ENCODE peak calls at places on chromosomes 6 and 20, in seven cellular contexts. One of them, this sample, is unnamed. For H3K4me1, the result is how much of the 10 kb centered on the place peaks cover.

GRCh38 chr20:8854566-8854965 is 214.3 kb upstream of the PLCB4 start:
- DNase-seq in HCT116: no peak
- DNase-seq in SK-N-SH: no peak
- DNase-seq in HepG2: no peak
- DNase-seq in GM12878: no peak
- DNase-seq in H1: no peak
- DNase-seq in K562: peak
- DNase-seq in this sample: peak

GRCh38 chr20:3808141-3808479 is 12.0 kb downstream of the CDC25B start:
- DNase-seq in HCT116: peak
- DNase-seq in SK-N-SH: no peak
- DNase-seq in HepG2: peak
- DNase-seq in GM12878: no peak
- DNase-seq in H1: no peak
- DNase-seq in K562: no peak
- DNase-seq in this sample: peak

GRCh38 chr6:108742041-108742440 is 106.2 kb upstream of the ARMC2 start:
- DNase-seq in HCT116: no peak
- DNase-seq in SK-N-SH: no peak
- DNase-seq in HepG2: no peak
- DNase-seq in GM12878: no peak
- DNase-seq in H1: no peak
- DNase-seq in K562: no peak
- DNase-seq in this sample: no peak

GRCh38 chr20:41149679-41150131 is 12.4 kb downstream of the PLCG1 start:
- DNase-seq in HCT116: peak
- DNase-seq in SK-N-SH: no peak
- DNase-seq in HepG2: peak
- DNase-seq in GM12878: no peak
- DNase-seq in H1: no peak
- DNase-seq in K562: peak
- DNase-seq in this sample: no peak

GRCh38 chr6:96381246-96381645 is 140.4 kb upstream of the UFL1 start:
- DNase-seq in HCT116: no peak
- DNase-seq in SK-N-SH: no peak
- DNase-seq in HepG2: no peak
- DNase-seq in GM12878: no peak
- DNase-seq in H1: no peak
- DNase-seq in K562: no peak
- DNase-seq in this sample: no peak

GRCh38 chr6:7235712-7236311 is 77.2 kb downstream of the SSR1 start:
- DNase-seq in HCT116: no peak
- DNase-seq in SK-N-SH: no peak
- DNase-seq in HepG2: no peak
- DNase-seq in GM12878: no peak
- DNase-seq in H1: no peak
- DNase-seq in K562: no peak
- DNase-seq in this sample: no peak

GRCh38 chr6:170087946-170088348 is 202.9 kb downstream of the DLL1 start:
- DNase-seq in HCT116: no peak
- DNase-seq in SK-N-SH: no peak
- DNase-seq in HepG2: no peak
- DNase-seq in GM12878: peak
- DNase-seq in H1: peak
- DNase-seq in K562: no peak
- DNase-seq in this sample: no peak

GRCh38 chr6:20230720-20231119 is 18.5 kb upstream of the MBOAT1 start:
- DNase-seq in HCT116: no peak
- DNase-seq in SK-N-SH: no peak
- DNase-seq in HepG2: no peak
- DNase-seq in GM12878: no peak
- DNase-seq in H1: no peak
- DNase-seq in K562: no peak
- DNase-seq in this sample: no peak

GRCh38 chr6:154358019-154358545 is 1.5 kb upstream of the IPCEF1 start:
- DNase-seq in HCT116: no peak
- DNase-seq in SK-N-SH: no peak
- DNase-seq in HepG2: no peak
- DNase-seq in GM12878: no peak
- DNase-seq in H1: no peak
- DNase-seq in K562: no peak
- DNase-seq in this sample: no peak

GRCh38 chr6:104326173-104327001 is 533.3 kb downstream of the HACE1 start:
- DNase-seq in HCT116: no peak
- DNase-seq in SK-N-SH: no peak
- DNase-seq in HepG2: no peak
- DNase-seq in GM12878: no peak
- DNase-seq in H1: no peak
- DNase-seq in K562: peak
- DNase-seq in this sample: no peak

GRCh38 chr20:22341508-22341907 is 242.9 kb downstream of the FOXA2 start:
- DNase-seq in HCT116: peak
- DNase-seq in SK-N-SH: no peak
- DNase-seq in HepG2: peak
- DNase-seq in GM12878: no peak
- DNase-seq in H1: no peak
- DNase-seq in K562: peak
- DNase-seq in this sample: no peak

GRCh38 chr6:124885171-124885570 is 77.1 kb upstream of the RNF217 start:
- DNase-seq in HCT116: no peak
- DNase-seq in SK-N-SH: no peak
- DNase-seq in HepG2: no peak
- DNase-seq in GM12878: no peak
- DNase-seq in H1: no peak
- DNase-seq in K562: no peak
- DNase-seq in this sample: no peak

GRCh38 chr20:53330744-53331143 is 262.9 kb downstream of the ZNF217 start:
- DNase-seq in HCT116: no peak
- DNase-seq in SK-N-SH: no peak
- DNase-seq in HepG2: no peak
- DNase-seq in GM12878: no peak
- DNase-seq in H1: no peak
- DNase-seq in K562: peak
- DNase-seq in this sample: no peak

GRCh38 chr20:62737971-62738881 is 29.6 kb downstream of the NTSR1 start:
- DNase-seq in HCT116: no peak
- DNase-seq in SK-N-SH: no peak
- DNase-seq in HepG2: no peak
- DNase-seq in GM12878: no peak
- DNase-seq in H1: no peak
- DNase-seq in K562: no peak
- DNase-seq in this sample: no peak

GRCh38 chr6:89596056-89596455 is 42.5 kb downstream of the LYRM2 start:
- DNase-seq in HCT116: no peak
- DNase-seq in SK-N-SH: no peak
- DNase-seq in HepG2: no peak
- DNase-seq in GM12878: peak
- DNase-seq in H1: no peak
- DNase-seq in K562: no peak
- DNase-seq in this sample: no peak

GRCh38 chr6:125101656-125102055 is 51.9 kb upstream of the TPD52L1 start:
- DNase-seq in HCT116: no peak
- DNase-seq in SK-N-SH: no peak
- DNase-seq in HepG2: no peak
- DNase-seq in GM12878: no peak
- DNase-seq in H1: no peak
- DNase-seq in K562: peak
- DNase-seq in this sample: no peak

GRCh38 chr6:156061958-156062661 is 606.5 kb upstream of the NOX3 start:
- DNase-seq in HCT116: no peak
- DNase-seq in SK-N-SH: no peak
- DNase-seq in HepG2: no peak
- DNase-seq in GM12878: no peak
- DNase-seq in H1: no peak
- DNase-seq in K562: no peak
- DNase-seq in this sample: no peak

GRCh38 chr6:64985726-64986125 is 721.3 kb downstream of the EYS start:
- DNase-seq in HCT116: no peak
- DNase-seq in SK-N-SH: no peak
- DNase-seq in HepG2: no peak
- DNase-seq in GM12878: no peak
- DNase-seq in H1: no peak
- DNase-seq in K562: no peak
- DNase-seq in this sample: no peak

GRCh38 chr6:30542404-30542725 is 13.9 kb downstream of the GNL1 start:
- DNase-seq in HCT116: no peak
- DNase-seq in SK-N-SH: no peak
- DNase-seq in HepG2: no peak
- DNase-seq in GM12878: no peak
- DNase-seq in H1: no peak
- DNase-seq in K562: no peak
- DNase-seq in this sample: no peak

GRCh38 chr6:40287296-40287820 is 299.8 kb downstream of the LRFN2 start:
- DNase-seq in HCT116: no peak
- DNase-seq in SK-N-SH: no peak
- DNase-seq in HepG2: no peak
- DNase-seq in GM12878: no peak
- DNase-seq in H1: no peak
- DNase-seq in K562: no peak
- DNase-seq in this sample: no peak

GRCh38 chr20:19726126-19726525 is 31.9 kb upstream of the RIN2 start:
- DNase-seq in HCT116: no peak
- DNase-seq in SK-N-SH: no peak
- DNase-seq in HepG2: no peak
- DNase-seq in GM12878: no peak
- DNase-seq in H1: no peak
- DNase-seq in K562: no peak
- DNase-seq in this sample: no peak

GRCh38 chr6:23498013-23498412 is 628.0 kb upstream of the NRSN1 start:
- DNase-seq in HCT116: no peak
- DNase-seq in SK-N-SH: no peak
- DNase-seq in HepG2: no peak
- DNase-seq in GM12878: no peak
- DNase-seq in H1: no peak
- DNase-seq in K562: no peak
- DNase-seq in this sample: no peak

GRCh38 chr6:155213611-155214372 is 50.0 kb upstream of the CLDN20 start:
- DNase-seq in HCT116: no peak
- DNase-seq in SK-N-SH: no peak
- DNase-seq in HepG2: no peak
- DNase-seq in GM12878: no peak
- DNase-seq in H1: no peak
- DNase-seq in K562: no peak
- DNase-seq in this sample: no peak

GRCh38 chr20:37081717-37082289 is 14.0 kb downstream of the RBL1 start:
- DNase-seq in HCT116: no peak
- DNase-seq in SK-N-SH: peak
- DNase-seq in HepG2: no peak
- DNase-seq in GM12878: no peak
- DNase-seq in H1: no peak
- DNase-seq in K562: no peak
- DNase-seq in this sample: peak

GRCh38 chr20:37986063-37986858 is 47.0 kb downstream of the TTI1 start:
- DNase-seq in HCT116: no peak
- DNase-seq in SK-N-SH: no peak
- DNase-seq in HepG2: no peak
- DNase-seq in GM12878: no peak
- DNase-seq in H1: no peak
- DNase-seq in K562: no peak
- DNase-seq in this sample: no peak

GRCh38 chr20:58306421-58307261 is 2.9 kb upstream of the RAB22A start:
- DNase-seq in HCT116: no peak
- DNase-seq in SK-N-SH: no peak
- DNase-seq in HepG2: peak
- DNase-seq in GM12878: peak
- DNase-seq in H1: no peak
- DNase-seq in K562: peak
- DNase-seq in this sample: no peak

GRCh38 chr6:22737331-22737730 is 168.0 kb downstream of the HDGFL1 start:
- DNase-seq in HCT116: peak
- DNase-seq in SK-N-SH: no peak
- DNase-seq in HepG2: no peak
- DNase-seq in GM12878: peak
- DNase-seq in H1: peak
- DNase-seq in K562: peak
- DNase-seq in this sample: peak

GRCh38 chr6:32609731-32610640 is 20.3 kb upstream of the HLA-DRB1 start:
- DNase-seq in HCT116: peak
- DNase-seq in SK-N-SH: peak
- DNase-seq in HepG2: peak
- DNase-seq in GM12878: peak
- DNase-seq in H1: peak
- DNase-seq in K562: peak
- DNase-seq in this sample: peak
- TF ChIP-seq POLR2AphosphoS5 in HCT116: no peak
- TF ChIP-seq POLR2AphosphoS5 in SK-N-SH: no peak
- TF ChIP-seq POLR2AphosphoS5 in HepG2: no peak
- TF ChIP-seq POLR2AphosphoS5 in GM12878: peak
- TF ChIP-seq POLR2AphosphoS5 in H1: no peak
- TF ChIP-seq POLR2AphosphoS5 in K562: no peak
- TF ChIP-seq POLR2AphosphoS5 in this sample: no peak

DNA sequence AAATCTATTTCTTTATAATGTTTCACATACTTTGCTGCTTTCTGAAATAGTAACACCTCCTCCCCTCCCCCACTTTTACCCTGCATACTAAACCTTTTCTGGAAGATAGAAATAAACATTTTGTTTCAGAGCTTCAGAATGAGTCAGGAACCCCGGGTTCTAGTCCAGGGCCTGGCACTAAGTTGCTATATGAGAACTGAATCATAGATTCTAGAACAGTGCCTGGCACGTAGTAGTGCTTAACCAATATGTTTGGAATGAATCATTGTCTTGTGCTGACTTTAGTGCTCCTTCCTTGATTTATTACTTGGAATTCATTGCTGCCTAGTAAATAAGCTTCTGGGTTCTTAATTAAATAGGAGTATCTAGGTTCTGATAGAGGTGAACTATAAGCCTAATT is 18.4 kb downstream of the TAB2 start:
- DNase-seq in HCT116: peak
- DNase-seq in SK-N-SH: no peak
- DNase-seq in HepG2: no peak
- DNase-seq in GM12878: no peak
- DNase-seq in H1: no peak
- DNase-seq in K562: no peak
- DNase-seq in this sample: no peak
- H3K4me1 ChIP-seq in HCT116: under half
- H3K4me1 ChIP-seq in SK-N-SH: under half
- H3K4me1 ChIP-seq in HepG2: half or more
- H3K4me1 ChIP-seq in GM12878: under half
- H3K4me1 ChIP-seq in H1: under half
- H3K4me1 ChIP-seq in K562: under half
- H3K4me1 ChIP-seq in this sample: half or more

DNA sequence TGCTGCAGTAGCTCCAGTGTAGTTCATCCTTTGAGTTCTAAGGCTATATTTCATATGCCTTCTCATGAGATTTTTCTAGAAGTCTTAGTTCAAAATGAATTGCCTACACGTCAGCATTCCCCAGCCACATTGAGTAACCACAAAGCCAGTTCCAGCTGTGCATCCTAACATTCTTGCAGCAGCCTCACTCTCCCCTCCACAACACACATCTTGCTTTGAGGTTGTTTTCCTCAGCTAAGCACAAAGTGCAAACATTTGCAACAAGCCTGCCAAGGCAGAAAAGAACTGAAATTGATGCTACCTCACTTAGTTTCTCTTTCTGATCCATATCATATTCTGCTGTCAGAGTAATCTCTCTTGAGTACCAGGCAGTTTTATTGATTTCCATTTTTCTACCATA is 160.7 kb upstream of the KCNQ5 start:
- DNase-seq in HCT116: no peak
- DNase-seq in SK-N-SH: no peak
- DNase-seq in HepG2: no peak
- DNase-seq in GM12878: no peak
- DNase-seq in H1: no peak
- DNase-seq in K562: no peak
- DNase-seq in this sample: peak
- H3K4me2 ChIP-seq in HCT116: no peak
- H3K4me2 ChIP-seq in SK-N-SH: no peak
- H3K4me2 ChIP-seq in HepG2: no peak
- H3K4me2 ChIP-seq in GM12878: no peak
- H3K4me2 ChIP-seq in H1: no peak
- H3K4me2 ChIP-seq in K562: no peak
- H3K4me2 ChIP-seq in this sample: no peak

GRCh38 chr6:1424306-1424927 is 35.0 kb downstream of the FOXF2 start:
- DNase-seq in HCT116: peak
- DNase-seq in SK-N-SH: peak
- DNase-seq in HepG2: peak
- DNase-seq in GM12878: no peak
- DNase-seq in H1: peak
- DNase-seq in K562: peak
- DNase-seq in this sample: peak
- TF ChIP-seq POLR2AphosphoS5 in HCT116: no peak
- TF ChIP-seq POLR2AphosphoS5 in SK-N-SH: no peak
- TF ChIP-seq POLR2AphosphoS5 in HepG2: no peak
- TF ChIP-seq POLR2AphosphoS5 in GM12878: no peak
- TF ChIP-seq POLR2AphosphoS5 in H1: no peak
- TF ChIP-seq POLR2AphosphoS5 in K562: no peak
- TF ChIP-seq POLR2AphosphoS5 in this sample: no peak